ENCODE peak calls at places on chromosomes 1 and 21, in four cellular contexts. Z, E, U and Q are unnamed samples.

GRCh38 chr1:65717815-65718454 is 74.8 kb upstream of the PDE4B start:
- DNase-seq in U (no peak), Z (no peak), E (no peak), Q (no peak)

GRCh38 chr1:218810336-218810735 is 363.3 kb upstream of the LYPLAL1 start:
- DNase-seq in E (no peak), Z (no peak), U (no peak), Q (no peak)

GRCh38 chr1:47726496-47726855 is 270.7 kb downstream of the TRABD2B start:
- DNase-seq in U (no peak), E (no peak), Z (no peak), Q (no peak)

GRCh38 chr1:206745301-206745700 is 25.3 kb upstream of the IL19 start:
- DNase-seq in E (no peak), U (no peak), Z (no peak), Q (no peak)

GRCh38 chr21:43273708-43274021 is 104.9 kb downstream of the CRYAA start:
- DNase-seq in U (no peak), Z (no peak), E (no peak), Q (no peak)

GRCh38 chr1:67713071-67713806 is 28.2 kb downstream of the GADD45A start:
- DNase-seq in Z (peak), E (no peak), U (no peak), Q (peak)

GRCh38 chr1:107593436-107594209 is 371.4 kb downstream of the VAV3 start:
- DNase-seq in E (no peak), Z (no peak), U (no peak), Q (no peak)

GRCh38 chr1:234618726-234619049 is 8.7 kb upstream of the IRF2BP2 start:
- DNase-seq in U (no peak), E (no peak), Z (no peak), Q (no peak)

GRCh38 chr1:89728381-89728780 is 92.5 kb upstream of the LRRC8D start:
- DNase-seq in Z (no peak), U (no peak), E (no peak), Q (no peak)

GRCh38 chr1:28256197-28256827 is 3.0 kb upstream of the SESN2 start:
- DNase-seq in U (no peak), E (no peak), Z (no peak), Q (no peak)

GRCh38 chr1:76254165-76255043 is 179.9 kb downstream of the ST6GALNAC3 start:
- DNase-seq in E (no peak), U (no peak), Z (no peak), Q (no peak)

GRCh38 chr21:28723666-28724065 is 269.0 kb downstream of the LTN1 start:
- DNase-seq in Z (no peak), E (no peak), U (no peak), Q (no peak)

GRCh38 chr1:205410581-205411298 is 11.1 kb downstream of the LEMD1 start:
- DNase-seq in E (no peak), U (no peak), Z (no peak), Q (no peak)

GRCh38 chr1:43530483-43531452 is at the start of gene PTPRF:
- DNase-seq in E (peak), Z (peak), U (no peak), Q (peak)

GRCh38 chr1:214453109-214453722 is 98.2 kb downstream of the PTPN14 start:
- DNase-seq in E (no peak), U (no peak), Z (no peak), Q (no peak)

GRCh38 chr1:209483691-209484090 is 99.8 kb upstream of the CAMK1G start:
- DNase-seq in U (no peak), Z (no peak), E (no peak), Q (no peak)

GRCh38 chr1:240093120-240093961 is 1.7 kb downstream of the FMN2 start:
- DNase-seq in Z (peak), U (no peak), E (no peak), Q (no peak)

GRCh38 chr1:20355828-20356735 is 65.4 kb downstream of the VWA5B1 start:
- DNase-seq in E (peak), U (no peak), Z (no peak), Q (no peak)

GRCh38 chr1:64744492-64745180 is at the start of gene RAVER2:
- DNase-seq in U (peak), E (peak), Z (peak), Q (peak)

GRCh38 chr1:221169447-221169889 is 290.2 kb downstream of the HLX start:
- DNase-seq in Z (no peak), E (no peak), U (no peak), Q (no peak)

GRCh38 chr1:58880592-58880991 is 96.7 kb upstream of the JUN start:
- DNase-seq in E (no peak), Z (no peak), U (no peak), Q (no peak)

GRCh38 chr1:41773144-41773571 is 145.6 kb downstream of the HIVEP3 start:
- DNase-seq in E (no peak), Z (no peak), U (no peak), Q (no peak)

GRCh38 chr1:53585565-53585964 is 126.4 kb downstream of the DMRTB1 start:
- DNase-seq in U (no peak), E (peak), Z (no peak), Q (no peak)

GRCh38 chr21:30030416-30030815 is 90.6 kb upstream of the GRIK1 start:
- DNase-seq in Z (no peak), U (no peak), E (no peak), Q (no peak)

GRCh38 chr1:227215863-227216510 is 102.3 kb downstream of the CDC42BPA start:
- DNase-seq in E (no peak), U (no peak), Z (no peak), Q (no peak)

GRCh38 chr1:153568367-153569099 is 2.9 kb upstream of the S100A2 start:
- DNase-seq in E (peak), U (peak), Z (peak), Q (peak)

GRCh38 chr1:64712049-64712448 is 32.8 kb upstream of the RAVER2 start:
- DNase-seq in E (no peak), U (no peak), Z (no peak), Q (no peak)

GRCh38 chr1:1833916-1834325 is 55.7 kb upstream of the NADK start:
- DNase-seq in Z (no peak), U (no peak), E (no peak), Q (no peak)

GRCh38 chr1:165129568-165130164 is 226.8 kb downstream of the LMX1A start:
- DNase-seq in U (no peak), E (peak), Z (peak), Q (peak)

GRCh38 chr1:26168410-26169167 is at the start of gene C1orf232:
- DNase-seq in E (no peak), Z (peak), U (no peak), Q (no peak)